ENCODE peak calls at places on chromosome 4, in four cellular contexts. K, J, N and Y are unnamed samples.

GRCh38 chr4:176034498-176034897 is 31.1 kb upstream of the WDR17 start:
- DNase-seq in N (no peak), J (no peak), K (no peak), Y (peak)

GRCh38 chr4:15729910-15730533 is 27.2 kb downstream of the BST1 start:
- DNase-seq in N (peak), J (peak), K (peak), Y (peak)

GRCh38 chr4:137688651-137689050 is 156.4 kb upstream of the PCDH18 start:
- DNase-seq in K (no peak), N (no peak), J (no peak), Y (no peak)

GRCh38 chr4:55066018-55066417 is 59.4 kb downstream of the KDR start:
- DNase-seq in J (no peak), K (no peak), N (no peak), Y (no peak)

GRCh38 chr4:175671491-175671934 is 140.6 kb downstream of the GPM6A start:
- DNase-seq in J (no peak), N (no peak), K (no peak), Y (no peak)

GRCh38 chr4:78166582-78166981 is 109.5 kb downstream of the FRAS1 start:
- DNase-seq in N (no peak), K (no peak), J (no peak), Y (no peak)

GRCh38 chr4:102449751-102450352 is 51.3 kb upstream of the NFKB1 start:
- DNase-seq in K (peak), N (peak), J (peak), Y (peak)

GRCh38 chr4:152352645-152353116 is 183.2 kb downstream of the FBXW7 start:
- DNase-seq in K (no peak), J (peak), N (no peak), Y (peak)

GRCh38 chr4:145887241-145887964 is 51.2 kb downstream of the ZNF827 start:
- DNase-seq in K (no peak), J (peak), N (no peak), Y (no peak)

GRCh38 chr4:26141101-26141830 is 179.5 kb upstream of the RBPJ start:
- DNase-seq in K (no peak), J (no peak), N (no peak), Y (peak)

GRCh38 chr4:109067509-109068205 is 234.8 kb downstream of the COL25A1 start:
- DNase-seq in N (no peak), K (no peak), J (peak), Y (no peak)

GRCh38 chr4:165326831-165327210 is 648 bp upstream of the MSMO1 start:
- DNase-seq in N (no peak), K (peak), J (peak), Y (no peak)

GRCh38 chr4:20615492-20616136 is 84.6 kb upstream of the PACRGL start:
- DNase-seq in N (no peak), K (no peak), J (no peak), Y (no peak)

GRCh38 chr4:124018383-124019317 is 622.1 kb downstream of the SPRY1 start:
- DNase-seq in J (peak), N (no peak), K (no peak), Y (peak)

GRCh38 chr4:30386266-30386895 is 333.8 kb upstream of the PCDH7 start:
- DNase-seq in K (no peak), N (no peak), J (peak), Y (no peak)

GRCh38 chr4:2497324-2497723 is 28.4 kb downstream of the RNF4 start:
- DNase-seq in K (no peak), N (no peak), J (no peak), Y (no peak)

GRCh38 chr4:86358176-86358701 is 1.6 kb downstream of the MAPK10 start:
- DNase-seq in K (no peak), N (no peak), J (no peak), Y (no peak)

GRCh38 chr4:38804654-38805295 is at the start of gene TLR1:
- DNase-seq in J (peak), K (peak), N (peak), Y (peak)

GRCh38 chr4:5708829-5709680 is 696 bp upstream of the EVC2 start:
- DNase-seq in N (no peak), J (no peak), K (no peak), Y (no peak)

GRCh38 chr4:25031077-25031606 is 396 bp upstream of the LGI2 start:
- DNase-seq in K (no peak), J (no peak), N (no peak), Y (no peak)

GRCh38 chr4:152356428-152357034 is 179.4 kb downstream of the FBXW7 start:
- DNase-seq in N (no peak), K (peak), J (peak), Y (no peak)

GRCh38 chr4:173288296-173288695 is 45.9 kb downstream of the HMGB2 start:
- DNase-seq in K (peak), N (peak), J (peak), Y (peak)

GRCh38 chr4:169164669-169165415 is 105.9 kb downstream of the SH3RF1 start:
- DNase-seq in K (no peak), J (no peak), N (no peak), Y (no peak)